ENCODE peak calls at places on chromosome 2, in six cellular contexts. One of them, this sample, is unnamed.

GRCh38 chr2:112494839-112495238 is 12.9 kb downstream of the TTL start:
- DNase-seq in activated effector memory CD4-positive, alpha-beta T cell treated with anti-CD3 and anti-CD28 coated beads, Interleukin-2, amount 50 U/mL, for 16 hours: no peak
- DNase-seq in DMS79 treated with DMSO at 0.1 percent for 48 hours: no peak
- DNase-seq in ureter: no peak
- DNase-seq in kidney: no peak
- DNase-seq in HT-29: no peak
- DNase-seq in this sample: no peak

GRCh38 chr2:156452971-156453370 is 16.8 kb downstream of the GPD2 start:
- DNase-seq in activated effector memory CD4-positive, alpha-beta T cell treated with anti-CD3 and anti-CD28 coated beads, Interleukin-2, amount 50 U/mL, for 16 hours: no peak
- DNase-seq in HT-29: no peak
- DNase-seq in kidney: no peak
- DNase-seq in ureter: no peak
- DNase-seq in DMS79 treated with DMSO at 0.1 percent for 48 hours: no peak
- DNase-seq in this sample: no peak

GRCh38 chr2:110638976-110639695 is 38.7 kb downstream of the BUB1 start:
- DNase-seq in ureter: no peak
- DNase-seq in activated effector memory CD4-positive, alpha-beta T cell treated with anti-CD3 and anti-CD28 coated beads, Interleukin-2, amount 50 U/mL, for 16 hours: no peak
- DNase-seq in HT-29: no peak
- DNase-seq in DMS79 treated with DMSO at 0.1 percent for 48 hours: no peak
- DNase-seq in kidney: no peak
- DNase-seq in this sample: no peak

GRCh38 chr2:200812122-200813022 is 662 bp downstream of the BZW1 start:
- DNase-seq in DMS79 treated with DMSO at 0.1 percent for 48 hours: no peak
- DNase-seq in ureter: peak; percentile 79
- DNase-seq in activated effector memory CD4-positive, alpha-beta T cell treated with anti-CD3 and anti-CD28 coated beads, Interleukin-2, amount 50 U/mL, for 16 hours: peak; percentile 87
- DNase-seq in kidney: peak; percentile 94
- DNase-seq in HT-29: peak; percentile 87
- DNase-seq in this sample: peak; percentile 94

GRCh38 chr2:219662566-219662965 is 35.1 kb downstream of the SLC4A3 start:
- DNase-seq in ureter: no peak
- DNase-seq in DMS79 treated with DMSO at 0.1 percent for 48 hours: no peak
- DNase-seq in HT-29: peak; percentile 19
- DNase-seq in activated effector memory CD4-positive, alpha-beta T cell treated with anti-CD3 and anti-CD28 coated beads, Interleukin-2, amount 50 U/mL, for 16 hours: no peak
- DNase-seq in kidney: no peak
- DNase-seq in this sample: peak; percentile 11

GRCh38 chr2:123128951-123129350 is 896.1 kb upstream of the CNTNAP5 start:
- DNase-seq in activated effector memory CD4-positive, alpha-beta T cell treated with anti-CD3 and anti-CD28 coated beads, Interleukin-2, amount 50 U/mL, for 16 hours: no peak
- DNase-seq in DMS79 treated with DMSO at 0.1 percent for 48 hours: no peak
- DNase-seq in ureter: no peak
- DNase-seq in kidney: no peak
- DNase-seq in HT-29: no peak
- DNase-seq in this sample: no peak

GRCh38 chr2:159939946-159940345 is 122.5 kb downstream of the PLA2R1 start:
- DNase-seq in kidney: no peak
- DNase-seq in DMS79 treated with DMSO at 0.1 percent for 48 hours: no peak
- DNase-seq in activated effector memory CD4-positive, alpha-beta T cell treated with anti-CD3 and anti-CD28 coated beads, Interleukin-2, amount 50 U/mL, for 16 hours: no peak
- DNase-seq in HT-29: peak; percentile 45
- DNase-seq in ureter: no peak
- DNase-seq in this sample: no peak

GRCh38 chr2:117854610-117855009 is 40.1 kb downstream of the DDX18 start:
- DNase-seq in activated effector memory CD4-positive, alpha-beta T cell treated with anti-CD3 and anti-CD28 coated beads, Interleukin-2, amount 50 U/mL, for 16 hours: no peak
- DNase-seq in HT-29: no peak
- DNase-seq in kidney: no peak
- DNase-seq in ureter: no peak
- DNase-seq in DMS79 treated with DMSO at 0.1 percent for 48 hours: no peak
- DNase-seq in this sample: no peak

GRCh38 chr2:12721571-12722444 is 5.1 kb downstream of the TRIB2 start:
- DNase-seq in kidney: peak; percentile 65
- DNase-seq in activated effector memory CD4-positive, alpha-beta T cell treated with anti-CD3 and anti-CD28 coated beads, Interleukin-2, amount 50 U/mL, for 16 hours: peak; percentile 75
- DNase-seq in HT-29: no peak
- DNase-seq in DMS79 treated with DMSO at 0.1 percent for 48 hours: no peak
- DNase-seq in ureter: no peak
- DNase-seq in this sample: no peak

GRCh38 chr2:37688771-37689468 is 17.5 kb upstream of the CDC42EP3 start:
- DNase-seq in ureter: peak; percentile 48
- DNase-seq in kidney: no peak
- DNase-seq in HT-29: peak; percentile 40
- DNase-seq in DMS79 treated with DMSO at 0.1 percent for 48 hours: no peak
- DNase-seq in activated effector memory CD4-positive, alpha-beta T cell treated with anti-CD3 and anti-CD28 coated beads, Interleukin-2, amount 50 U/mL, for 16 hours: no peak
- DNase-seq in this sample: no peak

GRCh38 chr2:215750763-215751162 is 262.6 kb downstream of the MREG start:
- DNase-seq in activated effector memory CD4-positive, alpha-beta T cell treated with anti-CD3 and anti-CD28 coated beads, Interleukin-2, amount 50 U/mL, for 16 hours: no peak
- DNase-seq in ureter: no peak
- DNase-seq in HT-29: no peak
- DNase-seq in DMS79 treated with DMSO at 0.1 percent for 48 hours: no peak
- DNase-seq in kidney: no peak
- DNase-seq in this sample: no peak

GRCh38 chr2:192124576-192124975 is 70.2 kb downstream of the TMEFF2 start:
- DNase-seq in HT-29: no peak
- DNase-seq in activated effector memory CD4-positive, alpha-beta T cell treated with anti-CD3 and anti-CD28 coated beads, Interleukin-2, amount 50 U/mL, for 16 hours: no peak
- DNase-seq in DMS79 treated with DMSO at 0.1 percent for 48 hours: no peak
- DNase-seq in ureter: no peak
- DNase-seq in kidney: no peak
- DNase-seq in this sample: no peak

GRCh38 chr2:223075301-223076270 is 23.6 kb downstream of the KCNE4 start:
- DNase-seq in HT-29: no peak
- DNase-seq in activated effector memory CD4-positive, alpha-beta T cell treated with anti-CD3 and anti-CD28 coated beads, Interleukin-2, amount 50 U/mL, for 16 hours: no peak
- DNase-seq in DMS79 treated with DMSO at 0.1 percent for 48 hours: no peak
- DNase-seq in ureter: no peak
- DNase-seq in kidney: no peak
- DNase-seq in this sample: no peak

GRCh38 chr2:101958071-101958470 is 33.7 kb upstream of the IL1R2 start:
- DNase-seq in HT-29: no peak
- DNase-seq in kidney: no peak
- DNase-seq in ureter: no peak
- DNase-seq in DMS79 treated with DMSO at 0.1 percent for 48 hours: no peak
- DNase-seq in activated effector memory CD4-positive, alpha-beta T cell treated with anti-CD3 and anti-CD28 coated beads, Interleukin-2, amount 50 U/mL, for 16 hours: no peak
- DNase-seq in this sample: no peak

GRCh38 chr2:8571792-8572499 is 109.9 kb upstream of the ID2 start:
- DNase-seq in ureter: no peak
- DNase-seq in activated effector memory CD4-positive, alpha-beta T cell treated with anti-CD3 and anti-CD28 coated beads, Interleukin-2, amount 50 U/mL, for 16 hours: no peak
- DNase-seq in DMS79 treated with DMSO at 0.1 percent for 48 hours: no peak
- DNase-seq in kidney: no peak
- DNase-seq in HT-29: no peak
- DNase-seq in this sample: peak; percentile 79

GRCh38 chr2:55707751-55708150 is 14.1 kb upstream of the PNPT1 start:
- DNase-seq in DMS79 treated with DMSO at 0.1 percent for 48 hours: no peak
- DNase-seq in HT-29: no peak
- DNase-seq in activated effector memory CD4-positive, alpha-beta T cell treated with anti-CD3 and anti-CD28 coated beads, Interleukin-2, amount 50 U/mL, for 16 hours: no peak
- DNase-seq in ureter: no peak
- DNase-seq in kidney: no peak
- DNase-seq in this sample: no peak

GRCh38 chr2:146305164-146305563 is 1539.7 kb upstream of the ACVR2A start:
- DNase-seq in HT-29: no peak
- DNase-seq in kidney: no peak
- DNase-seq in DMS79 treated with DMSO at 0.1 percent for 48 hours: no peak
- DNase-seq in activated effector memory CD4-positive, alpha-beta T cell treated with anti-CD3 and anti-CD28 coated beads, Interleukin-2, amount 50 U/mL, for 16 hours: no peak
- DNase-seq in ureter: no peak
- DNase-seq in this sample: no peak

This sample was measured in mesenteric fat pad.